ENCODE peak calls at places on chromosomes 2 and 18, in nine cellular contexts. Z is nephron progenitor cell; A is CD8-positive, alpha-beta T cell; X is cardiac muscle cell; G is mesothelial cell of epicardium; B is A549; V is upper lobe of right lung; F is choroid plexus epithelial cell; L is fibroblast of mammary gland. R is an unnamed sample.
A peak's percentile ranks its signal among the peaks of the same experiment; 100 is the strongest.

GRCh38 chr2:166762746-166763145 is 125.5 kb upstream of the XIRP2 start:
- DNase-seq in V (no peak), F (peak; percentile 13), G (no peak), L (no peak), B (no peak), A (no peak), X (no peak), Z (no peak), R (no peak)

GRCh38 chr2:70367722-70368323 is 66.0 kb upstream of the FAM136A start:
- DNase-seq in F (peak; percentile 5), Z (peak; percentile 10), X (no peak), G (no peak), B (no peak), A (no peak), L (peak; percentile 45), V (no peak), R (no peak)

GRCh38 chr18:79680100-79680879 is 687 bp downstream of the CTDP1 start:
- DNase-seq in L (peak; percentile 62), B (peak; percentile 51), A (peak; percentile 26), Z (peak; percentile 59), X (peak; percentile 50), F (peak; percentile 66), G (no peak), V (no peak), R (peak; percentile 39)

GRCh38 chr18:54210463-54210862 is 14.0 kb downstream of the MBD2 start:
- DNase-seq in A (no peak), L (no peak), B (no peak), Z (no peak), V (no peak), X (no peak), G (no peak), F (no peak), R (no peak)

GRCh38 chr2:12852135-12852534 is 135.4 kb downstream of the TRIB2 start:
- DNase-seq in G (no peak), X (no peak), Z (no peak), F (no peak), L (no peak), A (no peak), B (no peak), V (no peak), R (no peak)

GRCh38 chr2:231709636-231709980 is 1.3 kb downstream of the PTMA start:
- DNase-seq in B (no peak), X (peak; percentile 63), V (peak; percentile 83), F (peak; percentile 29), Z (peak; percentile 49), G (no peak), A (no peak), L (peak; percentile 21), R (no peak)

GRCh38 chr2:237359894-237360780 is 53.8 kb downstream of the COL6A3 start:
- DNase-seq in F (no peak), V (no peak), A (no peak), Z (no peak), X (no peak), B (no peak), G (no peak), L (no peak), R (no peak)

GRCh38 chr2:184558713-184559464 is 39.4 kb upstream of the ZNF804A start:
- DNase-seq in B (no peak), G (no peak), V (no peak), A (no peak), F (no peak), L (peak; percentile 49), Z (no peak), X (no peak), R (no peak)

GRCh38 chr2:70935468-70936164 is at the start of gene ATP6V1B1:
- DNase-seq in F (no peak), L (no peak), B (no peak), A (no peak), X (peak; percentile 37), V (no peak), G (no peak), Z (no peak), R (no peak)

GRCh38 chr2:96403481-96403880 is 67.9 kb downstream of the NCAPH start:
- DNase-seq in L (no peak), X (no peak), Z (no peak), V (peak; percentile 40), B (no peak), A (no peak), F (no peak), G (no peak), R (no peak)

GRCh38 chr18:31677592-31677991 is 6.8 kb downstream of the B4GALT6 start:
- DNase-seq in F (no peak), L (no peak), X (peak; percentile 17), Z (no peak), A (no peak), V (no peak), B (no peak), G (no peak), R (no peak)

GRCh38 chr2:75571730-75572430 is 11.1 kb upstream of the EVA1A start:
- DNase-seq in A (no peak), V (no peak), L (peak; percentile 66), B (no peak), X (no peak), F (no peak), Z (no peak), G (no peak), R (no peak)

GRCh38 chr18:45734944-45735343 is 11.0 kb downstream of the SLC14A1 start:
- DNase-seq in X (no peak), V (no peak), Z (no peak), B (no peak), L (no peak), G (no peak), A (no peak), F (no peak), R (no peak)

GRCh38 chr2:240885980-240886565 is 9.9 kb downstream of the MAB21L4 start:
- DNase-seq in G (no peak), L (no peak), A (no peak), X (no peak), F (no peak), V (no peak), B (no peak), Z (no peak), R (no peak)

GRCh38 chr2:136116813-136117390 is 1.0 kb downstream of the CXCR4 start:
- DNase-seq in F (no peak), Z (peak; percentile 46), G (no peak), B (no peak), A (peak; percentile 44), L (no peak), V (peak; percentile 80), X (peak; percentile 37), R (peak; percentile 14)

DNA sequence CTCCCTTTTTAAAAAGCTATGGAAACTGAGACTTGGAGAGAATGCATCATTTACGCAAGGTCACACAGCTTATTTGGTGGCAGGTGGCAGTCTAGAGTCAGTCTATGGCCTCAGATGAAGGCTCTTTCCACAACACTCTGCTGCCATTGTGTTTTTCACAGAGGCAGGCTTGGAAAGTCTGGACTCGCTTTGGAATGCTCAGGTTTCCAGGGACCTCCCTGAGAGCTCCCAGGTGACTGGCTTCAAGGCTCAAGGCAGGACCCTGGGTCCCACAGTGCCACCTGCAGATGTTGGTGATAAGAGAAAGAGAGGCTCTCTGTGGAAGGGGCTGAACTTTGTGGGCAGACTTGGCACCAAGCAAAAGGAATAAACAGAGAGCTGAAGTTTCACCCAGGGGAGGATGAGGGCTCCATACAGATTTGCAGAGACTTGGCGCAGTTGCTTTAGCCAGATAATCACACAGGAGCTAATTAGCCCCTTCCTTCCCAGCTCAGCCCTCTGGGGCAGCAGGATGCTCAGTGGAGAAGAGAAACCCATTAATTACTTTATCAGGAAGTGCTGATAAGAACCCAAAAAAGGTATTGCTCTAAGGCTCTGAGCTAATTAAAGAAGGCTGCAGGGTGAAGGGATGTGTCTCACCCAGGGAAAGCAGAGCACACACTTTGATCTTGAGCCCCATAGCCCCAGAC is 103.5 kb downstream of the LBH start:
- DNase-seq in V (no peak), Z (no peak), F (no peak), G (no peak), B (no peak), L (no peak), A (no peak), X (peak; percentile 36), R (no peak)
- TF ChIP-seq CTCF in V (no peak), Z (no peak), F (no peak), G (no peak), B (peak; percentile 19), L (no peak), A (no peak), X (no peak), R (no peak)

DNA sequence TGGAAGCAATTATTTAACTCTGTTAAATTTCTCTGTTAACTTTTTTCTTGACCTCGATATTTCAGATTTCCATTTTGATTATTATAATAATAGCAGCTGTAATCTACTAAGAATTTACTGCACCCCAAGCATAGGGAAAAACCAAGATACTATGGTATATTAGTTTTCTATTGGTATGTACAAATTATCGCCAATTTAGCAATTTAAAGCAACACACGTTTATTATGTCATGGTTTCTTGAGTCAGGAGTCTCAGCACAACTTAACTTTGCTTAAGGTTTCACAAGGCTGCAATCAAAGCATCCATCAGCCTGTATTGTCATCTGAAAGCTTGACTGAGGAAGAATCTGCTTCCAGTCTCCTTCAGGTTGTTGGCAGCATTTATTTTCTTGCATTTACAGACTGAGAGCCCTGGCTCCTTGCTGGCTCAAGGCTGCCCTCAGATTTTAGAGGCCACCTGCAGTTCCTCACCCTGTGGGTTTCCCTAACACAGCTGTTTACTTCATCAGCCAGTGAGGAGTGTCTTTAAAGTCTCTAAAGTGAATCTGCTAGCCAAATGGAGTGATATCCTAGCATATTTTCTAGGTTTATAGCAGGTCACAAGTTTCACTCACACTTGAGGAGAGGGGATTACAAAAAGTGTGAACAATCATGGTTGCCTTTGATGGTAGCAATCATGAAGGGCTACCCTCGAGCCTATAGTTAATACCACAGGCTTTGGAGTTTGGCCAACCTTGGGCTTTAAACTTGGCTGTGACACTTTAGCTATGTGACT is 4.4 kb upstream of the VPS54 start:
- DNase-seq in F (no peak), A (no peak), Z (no peak), V (no peak), G (no peak), B (no peak), X (no peak), L (no peak), R (no peak)
- TF ChIP-seq CTCF in F (no peak), A (no peak), Z (no peak), V (no peak), G (no peak), B (no peak), X (no peak), L (no peak), R (no peak)

GRCh38 chr2:109118321-109118720 is 10.7 kb upstream of the SH3RF3 start:
- DNase-seq in L (no peak), A (no peak), G (no peak), B (no peak), Z (no peak), V (no peak), X (no peak), F (no peak), R (no peak)
- TF ChIP-seq CTCF in L (no peak), A (no peak), G (no peak), B (no peak), Z (no peak), V (no peak), X (no peak), F (no peak), R (no peak)

DNA sequence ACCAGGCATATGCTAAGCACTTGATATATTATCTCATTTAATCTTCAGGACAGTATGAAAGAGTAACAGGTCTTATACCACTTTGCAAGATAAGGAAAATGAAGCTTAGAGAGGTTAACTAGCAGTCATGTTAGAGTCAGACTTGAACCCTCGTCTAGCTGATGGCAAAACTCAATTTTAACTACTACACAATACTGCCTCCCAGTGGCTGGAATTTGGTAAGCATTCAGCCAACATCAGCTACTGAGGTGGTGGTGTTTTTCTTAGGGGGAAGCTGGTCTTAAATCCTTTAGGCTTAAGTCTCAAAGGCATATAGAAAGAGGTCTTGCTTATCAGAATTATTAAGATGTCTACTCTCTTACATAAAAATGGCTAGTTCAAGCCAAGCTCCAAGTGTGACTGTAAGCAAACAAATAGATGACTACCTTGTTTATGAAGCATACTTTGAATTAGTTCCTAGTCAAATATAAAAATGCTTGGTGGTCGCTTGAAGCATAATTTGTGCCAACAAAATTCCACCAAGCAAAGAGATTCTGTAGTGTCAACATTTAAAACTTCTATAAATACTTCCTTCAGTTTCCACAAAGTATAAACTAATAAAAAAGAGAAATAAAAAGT is 325.4 kb upstream of the FIGN start:
- DNase-seq in X (peak; percentile 65), Z (peak; percentile 63), B (peak; percentile 5), A (no peak), L (peak; percentile 43), G (no peak), F (peak; percentile 62), V (no peak), R (peak; percentile 63)
- TF ChIP-seq CTCF in X (peak; percentile 70), Z (peak; percentile 78), B (peak; percentile 78), A (no peak), L (peak; percentile 77), G (peak; percentile 58), F (peak; percentile 84), V (peak; percentile 65), R (peak; percentile 94)

R was measured in endothelial cell.